ENCODE peak calls at places on chromosome 5, in seven cellular contexts. V, Y, R, Z, L, D and Q are unnamed samples.

GRCh38 chr5:128349044-128349629 is 188.9 kb downstream of the FBN2 start:
- DNase-seq in L (no peak), V (no peak), Y (peak; percentile 26), Z (peak; percentile 8), R (peak; percentile 14), D (no peak), Q (no peak)

GRCh38 chr5:96928931-96929708 is 6.8 kb upstream of the LNPEP start:
- DNase-seq in Z (no peak), L (no peak), R (no peak), V (no peak), Y (no peak), D (no peak), Q (no peak)

GRCh38 chr5:102554728-102555127 is 55.9 kb upstream of the SLCO6A1 start:
- DNase-seq in V (peak; percentile 32), L (no peak), Y (no peak), D (no peak), R (no peak), Z (peak; percentile 21), Q (no peak)

GRCh38 chr5:84393969-84394368 is 9.3 kb upstream of the EDIL3 start:
- DNase-seq in Z (peak; percentile 29), R (peak; percentile 74), D (peak; percentile 88), V (no peak), Y (peak; percentile 89), L (peak; percentile 73), Q (no peak)

GRCh38 chr5:168366124-168366523 is 74.7 kb downstream of the WWC1 start:
- DNase-seq in V (no peak), D (peak; percentile 88), Z (no peak), R (peak; percentile 71), Y (peak; percentile 85), L (no peak), Q (peak; percentile 71)

GRCh38 chr5:57887851-57888621 is 405.4 kb upstream of the ACTBL2 start:
- DNase-seq in Z (peak; percentile 61), R (peak; percentile 62), L (no peak), D (peak; percentile 71), Y (peak; percentile 69), V (peak; percentile 70), Q (peak; percentile 92)

GRCh38 chr5:125269926-125270325 is 523.5 kb upstream of the ZNF608 start:
- DNase-seq in D (no peak), R (no peak), Z (no peak), Y (no peak), V (no peak), L (no peak), Q (peak; percentile 84)

GRCh38 chr5:148853868-148854267 is 27.5 kb downstream of the ADRB2 start:
- DNase-seq in D (no peak), L (no peak), Y (no peak), V (no peak), R (no peak), Z (no peak), Q (no peak)

GRCh38 chr5:149325166-149325735 is 20.0 kb upstream of the GRPEL2 start:
- DNase-seq in Y (peak; percentile 29), R (no peak), V (no peak), Z (no peak), D (no peak), L (no peak), Q (peak; percentile 92)

GRCh38 chr5:128405159-128405558 is 132.9 kb downstream of the FBN2 start:
- DNase-seq in Z (no peak), R (no peak), Y (no peak), L (no peak), V (no peak), D (no peak), Q (no peak)

GRCh38 chr5:4873656-4874055 is 266.5 kb upstream of the ADAMTS16 start:
- DNase-seq in L (no peak), D (no peak), V (no peak), Z (no peak), Y (no peak), R (no peak), Q (no peak)

GRCh38 chr5:67377651-67378050 is 181.1 kb upstream of the CD180 start:
- DNase-seq in L (peak; percentile 32), V (peak; percentile 85), R (no peak), Z (no peak), Y (no peak), D (no peak), Q (no peak)

GRCh38 chr5:68217476-68217984 is 2.0 kb downstream of the PIK3R1 start:
- DNase-seq in Y (peak; percentile 28), R (peak; percentile 24), D (peak; percentile 37), Z (no peak), V (peak; percentile 13), L (peak; percentile 51), Q (no peak)

GRCh38 chr5:6717247-6717646 is 4.0 kb downstream of the TENT4A start:
- DNase-seq in D (no peak), R (no peak), V (no peak), Z (no peak), Y (no peak), L (no peak), Q (no peak)

GRCh38 chr5:135211083-135211790 is 177.2 kb upstream of the PITX1 start:
- DNase-seq in R (peak; percentile 50), V (no peak), D (peak; percentile 34), Z (no peak), L (no peak), Y (no peak), Q (no peak)

GRCh38 chr5:135211791-135212190 is 177.8 kb upstream of the PITX1 start:
- DNase-seq in Z (no peak), D (no peak), V (no peak), Y (no peak), L (no peak), R (no peak), Q (no peak)

GRCh38 chr5:135208555-135209494 is 174.8 kb upstream of the PITX1 start:
- DNase-seq in V (no peak), L (peak; percentile 35), R (peak; percentile 96), Y (peak; percentile 95), D (peak; percentile 95), Z (peak; percentile 68), Q (peak; percentile 35)

GRCh38 chr5:135209495-135209837 is 175.4 kb upstream of the PITX1 start:
- DNase-seq in L (no peak), D (no peak), Z (no peak), Y (no peak), R (no peak), V (no peak), Q (no peak)

DNA sequence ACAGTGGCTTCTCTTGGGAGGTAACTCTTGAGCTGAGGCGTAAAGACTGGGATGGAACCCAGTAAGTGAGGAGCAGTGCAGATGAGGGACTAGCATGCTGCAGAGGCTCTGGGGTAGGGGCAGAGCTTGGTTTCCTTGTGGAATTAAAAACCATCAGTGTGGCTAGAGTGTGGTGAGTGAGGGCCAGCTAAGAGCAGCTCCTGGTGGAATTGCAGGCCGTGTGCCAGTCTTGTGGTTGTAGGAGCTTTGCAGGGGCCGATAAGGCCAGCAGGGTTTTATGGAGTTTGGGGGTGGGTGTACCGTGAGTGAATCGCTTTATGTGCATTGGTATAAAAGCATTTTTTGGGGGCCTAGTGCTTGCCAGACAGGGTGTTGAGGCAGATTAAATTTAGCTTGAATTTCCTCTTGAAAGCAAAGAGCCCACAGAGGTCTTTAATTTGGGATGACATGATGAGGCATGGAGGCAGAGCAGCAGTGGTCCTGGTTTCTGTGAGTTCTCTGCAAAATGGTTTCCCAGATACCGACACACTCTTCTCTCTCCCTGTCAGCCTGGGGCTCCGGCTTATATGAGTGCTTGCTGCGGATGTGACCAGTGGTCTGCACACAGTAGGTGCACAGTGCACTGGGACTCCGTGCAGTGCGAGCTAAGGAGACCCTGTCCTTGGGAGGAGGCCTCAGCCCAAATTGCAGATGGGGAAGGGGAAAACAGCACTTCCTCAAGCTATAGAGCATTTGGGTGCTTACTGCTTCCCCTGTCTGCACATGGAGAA is 176.4 kb upstream of the PITX1 start:
- DNase-seq in V (no peak), Z (no peak), R (no peak), D (no peak), Y (peak; percentile 77), L (peak; percentile 54), Q (no peak)
- H3K4me3 ChIP-seq in V (no peak overlapping the region), Z (no peak overlapping the region), R (peak overlapping the region; percentile 5), D (no peak overlapping the region), Y (no peak overlapping the region), L (no peak overlapping the region), Q (peak overlapping the region; percentile 25)

GRCh38 chr5:176550275-176550831 is 1.2 kb downstream of the CDHR2 start:
- DNase-seq in R (no peak), L (peak; percentile 69), Y (no peak), D (no peak), V (no peak), Z (no peak), Q (no peak)

GRCh38 chr5:176549871-176550270 is 729 bp downstream of the CDHR2 start:
- DNase-seq in Y (no peak), V (no peak), R (no peak), L (peak; percentile 68), Z (no peak), D (no peak), Q (no peak)

GRCh38 chr5:176545737-176546509 is 3.2 kb upstream of the CDHR2 start:
- DNase-seq in L (peak; percentile 67), D (no peak), R (no peak), V (no peak), Z (no peak), Y (no peak), Q (no peak)

GRCh38 chr5:176547811-176548210 is 1.3 kb upstream of the CDHR2 start:
- DNase-seq in D (peak; percentile 51), L (no peak), V (no peak), R (peak; percentile 59), Y (no peak), Z (no peak), Q (no peak)

GRCh38 chr5:176548967-176549444 is at the start of gene CDHR2:
- DNase-seq in Y (no peak), Z (no peak), V (no peak), D (no peak), L (peak; percentile 80), R (no peak), Q (no peak)
- H3K9ac ChIP-seq in Y (no peak within 1 kb of the TSS), Z (no peak within 1 kb of the TSS), V (no peak within 1 kb of the TSS), D (no peak within 1 kb of the TSS), L (peak within 1 kb of the TSS; percentile 19), R (no peak within 1 kb of the TSS), Q (no peak within 1 kb of the TSS)

GRCh38 chr5:143188692-143189091 is 214.8 kb downstream of the NR3C1 start:
- DNase-seq in D (no peak), Z (no peak), V (no peak), R (no peak), L (no peak), Y (no peak), Q (no peak)
- H3K4me1 ChIP-seq in D (no peaks in the 10 kb centered on the region), Z (no peaks in the 10 kb centered on the region), V (no peaks in the 10 kb centered on the region), R (no peaks in the 10 kb centered on the region), L (no peaks in the 10 kb centered on the region), Y (no peaks in the 10 kb centered on the region), Q (peaks cover 4% of the 10 kb centered on the region)

DNA sequence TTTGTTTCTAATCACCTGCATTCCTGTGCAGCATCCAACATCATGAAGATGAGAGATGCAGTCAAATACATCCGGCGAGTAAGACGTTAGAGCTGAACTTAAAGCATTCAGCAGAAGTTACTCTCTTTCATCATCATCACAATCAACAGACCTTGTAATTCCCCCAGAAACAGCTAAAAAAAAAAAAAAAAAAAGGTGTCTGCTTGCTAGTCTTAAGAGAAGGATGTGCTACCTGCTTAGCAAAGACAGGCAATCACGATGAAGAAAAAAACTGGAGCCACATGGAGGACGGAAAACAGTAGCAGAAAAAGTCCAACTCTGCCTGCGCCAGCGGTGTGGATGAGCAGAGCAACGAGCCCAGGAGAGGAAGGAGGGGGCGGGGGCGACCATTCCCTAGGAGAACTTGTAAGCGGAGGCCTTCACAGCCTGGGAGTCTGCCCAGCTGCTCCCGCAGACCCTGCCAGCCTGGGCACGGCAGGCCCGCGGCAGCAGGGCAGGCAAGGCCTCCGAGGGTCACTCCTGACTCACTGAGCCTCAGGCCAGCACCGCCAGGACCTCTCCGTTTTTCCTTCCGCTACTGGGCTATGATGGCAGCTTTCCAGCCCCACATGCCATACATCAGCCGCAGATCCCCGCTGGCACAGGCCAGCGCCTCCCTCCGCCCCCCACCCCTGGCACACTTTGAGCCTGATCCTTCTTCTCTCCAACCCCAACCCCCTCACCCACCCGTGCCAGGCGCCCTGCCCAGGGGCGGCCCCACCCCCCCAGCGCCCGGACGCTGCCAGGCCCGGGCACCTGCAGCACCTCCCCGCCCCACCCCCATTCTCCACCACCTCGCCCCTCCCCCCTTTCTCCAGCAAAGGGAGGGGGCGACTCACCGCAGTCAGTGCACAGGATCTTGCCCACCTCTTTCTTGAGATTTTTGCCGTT is 1.3 kb downstream of the NRG2 start:
- DNase-seq in Y (peak; percentile 16), Z (no peak), R (peak; percentile 55), D (peak; percentile 67), L (peak; percentile 82), V (peak; percentile 64), Q (peak; percentile 10)
- H3K4me3 ChIP-seq in Y (peak overlapping the region; percentile 59), Z (peak overlapping the region; percentile 11), R (peak overlapping the region; percentile 85), D (peak overlapping the region; percentile 76), L (peak overlapping the region; percentile 75), V (peak overlapping the region; percentile 65), Q (peak overlapping the region; percentile 4)